ENCODE peak calls at places on chromosomes 16 and 17, in four cellular contexts. T is body of pancreas, W is right atrium auricular region, Q is A549. E is an unnamed sample.

GRCh38 chr17:60135160-60135950 is 14.4 kb upstream of the CA4 start:
- DNase-seq in Q (peak; percentile 99), T (peak; percentile 95), W (peak; percentile 91), E (peak; percentile 90)

GRCh38 chr16:81163671-81164070 is 67.5 kb upstream of the GCSH start:
- DNase-seq in W (no peak), Q (no peak), T (no peak), E (no peak)

GRCh38 chr16:57516176-57516725 is 20.1 kb downstream of the CCDC102A start:
- DNase-seq in Q (no peak), W (no peak), T (no peak), E (no peak)

GRCh38 chr17:27573971-27574525 is 56.9 kb upstream of the LGALS9 start:
- DNase-seq in T (no peak), Q (no peak), W (no peak), E (peak; percentile 38)

GRCh38 chr17:82235775-82236141 is 6.9 kb downstream of the SLC16A3 start:
- DNase-seq in Q (no peak), T (no peak), W (no peak), E (no peak)

GRCh38 chr17:5846001-5846400 is 224.2 kb upstream of the WSCD1 start:
- DNase-seq in Q (no peak), T (no peak), W (no peak), E (no peak)

GRCh38 chr16:81175325-81175891 is 63.1 kb upstream of the BCO1 start:
- DNase-seq in T (no peak), W (no peak), Q (peak; percentile 73), E (peak; percentile 66)

GRCh38 chr17:58148609-58149008 is 425 bp downstream of the OR4D1 start:
- DNase-seq in T (no peak), Q (no peak), W (no peak), E (no peak)

GRCh38 chr17:2947588-2947950 is 115.8 kb downstream of the OR1D5 start:
- DNase-seq in Q (no peak), T (peak; percentile 3), W (no peak), E (no peak)

GRCh38 chr16:87795336-87795735 is 29.6 kb upstream of the KLHDC4 start:
- DNase-seq in Q (no peak), W (no peak), T (no peak), E (no peak)

GRCh38 chr16:81715358-81716196 is 63.5 kb upstream of the PLCG2 start:
- DNase-seq in T (no peak), W (no peak), Q (no peak), E (no peak)

GRCh38 chr16:51994597-51994996 is 552.3 kb downstream of the TOX3 start:
- DNase-seq in Q (no peak), T (peak; percentile 94), W (no peak), E (no peak)

GRCh38 chr17:33302394-33302793 is 9.3 kb upstream of the ASIC2 start:
- DNase-seq in T (no peak), W (no peak), Q (no peak), E (no peak)

GRCh38 chr17:68498479-68499326 is 13.5 kb upstream of the PRKAR1A start:
- DNase-seq in T (no peak), Q (no peak), W (peak; percentile 70), E (no peak)

GRCh38 chr17:5789443-5789842 is 205.1 kb upstream of the NLRP1 start:
- DNase-seq in W (no peak), T (no peak), Q (no peak), E (no peak)

GRCh38 chr16:66360624-66361324 is 5.7 kb upstream of the CDH5 start:
- DNase-seq in Q (no peak), W (no peak), T (no peak), E (no peak)

GRCh38 chr16:69535123-69536050 is 30.4 kb upstream of the NFAT5 start:
- DNase-seq in T (no peak), Q (no peak), W (no peak), E (peak; percentile 33)

DNA sequence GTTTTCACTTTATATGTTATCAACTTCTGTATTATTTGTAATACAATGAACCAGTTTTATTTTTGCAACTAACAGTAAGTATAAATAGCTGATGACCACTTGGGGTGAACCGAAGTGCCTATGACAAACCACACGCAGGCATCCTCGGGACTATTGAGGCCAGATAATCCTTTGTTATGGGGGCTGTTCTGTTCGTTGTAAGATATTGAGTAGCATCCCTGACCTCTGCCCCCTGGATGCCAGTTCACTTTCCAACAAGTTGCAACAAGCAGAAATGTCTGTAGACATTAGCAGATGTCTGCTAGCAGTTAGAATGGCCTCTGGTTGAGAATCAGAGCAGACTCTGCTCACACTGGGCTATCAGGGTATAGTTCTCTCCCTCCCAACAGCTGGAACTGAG is 277.0 kb downstream of the WWOX start:
- DNase-seq in Q (no peak), W (no peak), T (no peak), E (no peak)
- TF ChIP-seq CTCF in Q (no peak), W (no peak), T (no peak), E (no peak)

GRCh38 chr17:39666601-39667261 is 1.5 kb upstream of the PNMT start:
- DNase-seq in Q (no peak), W (no peak), T (no peak), E (no peak)

GRCh38 chr17:39666231-39666600 is 1.1 kb downstream of the TCAP start:
- DNase-seq in Q (no peak), T (no peak), W (no peak), E (no peak)

GRCh38 chr17:39665642-39666221 is 583 bp downstream of the TCAP start:
- DNase-seq in W (no peak), T (peak; percentile 31), Q (peak; percentile 91), E (no peak)

GRCh38 chr17:39668141-39668924 is at the start of gene PNMT:
- DNase-seq in W (no peak), T (peak; percentile 83), Q (peak; percentile 84), E (peak; percentile 9)

GRCh38 chr17:39667262-39668140 is 752 bp upstream of the PNMT start:
- DNase-seq in W (no peak), T (peak; percentile 33), Q (no peak), E (no peak)
- H3K4me3 ChIP-seq in W (peak overlapping the region; percentile 64), T (no peak overlapping the region), Q (peak overlapping the region; percentile 38), E (peak overlapping the region; percentile 12)

GRCh38 chr17:77933777-77934398 is 24.6 kb upstream of the TNRC6C start:
- DNase-seq in Q (no peak), W (no peak), T (no peak), E (no peak)

GRCh38 chr17:77929871-77930436 is 28.5 kb upstream of the TNRC6C start:
- DNase-seq in W (no peak), T (no peak), Q (no peak), E (no peak)

GRCh38 chr17:77936881-77937280 is 21.6 kb upstream of the TNRC6C start:
- DNase-seq in Q (no peak), W (no peak), T (no peak), E (no peak)

GRCh38 chr17:77930780-77931768 is 27.4 kb upstream of the TNRC6C start:
- DNase-seq in W (no peak), T (no peak), Q (no peak), E (no peak)

GRCh38 chr17:77935121-77935571 is 23.4 kb upstream of the TNRC6C start:
- DNase-seq in Q (no peak), T (no peak), W (no peak), E (no peak)
- H3K27ac ChIP-seq in Q (no peak overlapping the region), T (no peak overlapping the region), W (no peak overlapping the region), E (no peak overlapping the region)

DNA sequence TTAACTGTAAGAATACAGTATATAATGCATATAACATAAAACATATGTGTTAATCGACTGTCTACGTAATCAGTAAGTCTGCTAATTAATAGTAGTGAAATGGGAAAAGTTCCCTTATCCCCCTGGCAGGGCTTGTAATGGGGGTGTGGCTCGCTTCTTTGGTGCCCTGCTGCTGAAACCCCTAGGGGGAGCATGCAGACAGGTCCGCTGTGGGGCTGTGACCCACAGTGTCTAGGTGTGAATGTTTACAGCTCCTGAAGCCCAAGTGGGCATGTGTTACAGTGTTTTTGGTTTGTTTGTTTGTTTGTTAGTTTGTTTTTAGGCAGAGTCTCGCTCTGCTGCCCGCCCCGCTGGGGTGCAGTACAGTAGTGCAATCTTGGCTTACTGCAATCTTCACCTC is 495.7 kb downstream of the SHISA9 start:
- DNase-seq in Q (no peak), T (no peak), W (no peak), E (no peak)
- TF ChIP-seq CTCF in Q (no peak), T (no peak), W (no peak), E (no peak)

GRCh38 chr17:76631821-76632565 is 11.6 kb downstream of the ST6GALNAC1 start:
- DNase-seq in W (no peak), T (no peak), Q (no peak), E (no peak)
- H3K4me3 ChIP-seq in W (no peak overlapping the region), T (no peak overlapping the region), Q (no peak overlapping the region), E (no peak overlapping the region)

DNA sequence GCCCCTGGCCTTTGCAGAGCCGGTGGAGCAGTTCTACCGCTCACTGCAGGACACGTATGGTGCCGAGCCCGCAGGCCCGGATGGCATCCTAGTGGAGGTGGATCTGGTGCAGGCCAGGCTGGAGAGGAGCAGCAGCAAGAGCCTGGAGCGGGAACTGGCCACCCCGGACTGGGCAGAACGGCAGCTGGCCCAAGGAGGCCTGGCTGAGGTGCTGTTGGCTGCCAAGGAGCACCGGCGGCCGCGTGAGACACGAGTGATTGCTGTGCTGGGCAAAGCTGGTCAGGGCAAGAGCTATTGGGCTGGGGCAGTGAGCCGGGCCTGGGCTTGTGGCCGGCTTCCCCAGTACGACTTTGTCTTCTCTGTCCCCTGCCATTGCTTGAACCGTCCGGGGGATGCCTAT is 29.5 kb downstream of the CIITA start:
- DNase-seq in W (no peak), Q (no peak), T (no peak), E (no peak)
- H3K27ac ChIP-seq in W (no peak overlapping the region), Q (no peak overlapping the region), T (no peak overlapping the region), E (no peak overlapping the region)

DNA sequence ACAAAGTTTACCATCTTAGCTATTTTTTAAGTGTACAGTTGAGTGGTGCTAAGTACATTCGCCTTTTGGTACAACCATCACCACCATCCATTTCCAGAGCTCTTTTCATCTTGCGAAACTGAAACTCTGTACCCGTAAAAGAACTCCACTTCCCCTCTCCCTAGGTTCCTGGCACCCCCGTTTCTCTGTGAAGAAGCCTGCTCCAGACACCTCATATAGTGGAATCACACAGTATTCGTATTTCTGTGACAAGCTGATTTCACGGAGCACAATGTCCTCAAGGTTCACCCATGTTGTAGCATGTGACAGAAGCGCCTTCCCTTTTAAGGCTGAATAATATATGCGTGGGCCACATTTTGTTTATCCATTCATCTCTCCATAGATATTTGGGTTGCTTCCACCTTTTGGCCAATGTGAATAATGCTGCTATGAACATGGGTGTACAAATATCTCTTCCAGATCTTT is 54.2 kb upstream of the MAP3K14 start:
- DNase-seq in Q (peak; percentile 48), W (no peak), T (no peak), E (peak; percentile 44)
- TF ChIP-seq CTCF in Q (no peak), W (no peak), T (no peak), E (peak; percentile 18)

GRCh38 chr17:42183741-42184711 is 1.2 kb downstream of the HCRT start:
- DNase-seq in Q (peak; percentile 78), W (no peak), T (peak; percentile 84), E (peak; percentile 23)

GRCh38 chr17:42184717-42185496 is at the start of gene HCRT:
- DNase-seq in W (no peak), T (no peak), Q (no peak), E (no peak)

GRCh38 chr17:42187833-42188232 is 2.6 kb upstream of the HCRT start:
- DNase-seq in T (no peak), W (no peak), Q (no peak), E (no peak)

GRCh38 chr17:42182927-42183734 is 2.1 kb downstream of the HCRT start:
- DNase-seq in Q (peak; percentile 58), T (no peak), W (no peak), E (peak; percentile 9)

DNA sequence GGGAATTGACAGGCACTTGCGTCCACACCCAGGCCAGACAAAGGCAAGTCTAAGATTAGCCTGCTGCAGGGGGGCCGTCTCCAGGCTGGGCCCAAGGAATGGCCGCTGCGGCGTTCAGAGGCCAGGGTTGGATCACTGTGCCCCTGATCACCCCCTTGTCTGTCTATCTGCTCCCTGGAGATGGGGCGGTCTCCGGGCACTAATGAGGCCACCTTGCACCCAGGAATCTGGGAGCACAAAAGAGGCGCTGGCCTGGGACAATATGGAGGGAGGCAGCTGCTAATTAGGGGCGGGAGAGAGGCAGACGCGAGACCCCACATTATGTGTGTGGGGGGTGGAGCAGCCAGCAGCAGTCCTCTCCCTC is 227 bp upstream of the HCRT start:
- DNase-seq in T (no peak), W (no peak), Q (no peak), E (no peak)
- H3K4me3 ChIP-seq in T (no peak overlapping the region), W (no peak overlapping the region), Q (no peak overlapping the region), E (no peak overlapping the region)

E was measured in brain microvascular endothelial cell.